ENCODE peak calls at places on chromosomes 3 and 15, in ten cellular contexts. One of them, this sample, is unnamed.

GRCh38 chr15:100291106-100291505 is 50.7 kb downstream of the ADAMTS17 start:
- DNase-seq in activated CD8-positive, alpha-beta memory T cell treated with anti-CD3 and anti-CD28 coated beads for 48 hours: no peak
- DNase-seq in HS-5: no peak
- DNase-seq in kidney tubule cell: peak; percentile 60
- DNase-seq in AG04450: no peak
- DNase-seq in nucleus accumbens: no peak
- DNase-seq in HuH-7.5: no peak
- DNase-seq in lower lobe of right lung: no peak
- DNase-seq in GM10248: no peak
- DNase-seq in esophagus squamous epithelium: no peak
- DNase-seq in this sample: no peak

GRCh38 chr3:133464573-133464972 is 64.7 kb downstream of the BFSP2 start:
- DNase-seq in kidney tubule cell: peak; percentile 58
- DNase-seq in nucleus accumbens: no peak
- DNase-seq in HS-5: no peak
- DNase-seq in lower lobe of right lung: no peak
- DNase-seq in HuH-7.5: no peak
- DNase-seq in AG04450: no peak
- DNase-seq in activated CD8-positive, alpha-beta memory T cell treated with anti-CD3 and anti-CD28 coated beads for 48 hours: no peak
- DNase-seq in esophagus squamous epithelium: no peak
- DNase-seq in GM10248: no peak
- DNase-seq in this sample: no peak

GRCh38 chr3:152213086-152213674 is 55.5 kb upstream of the MBNL1 start:
- DNase-seq in AG04450: no peak
- DNase-seq in lower lobe of right lung: no peak
- DNase-seq in kidney tubule cell: no peak
- DNase-seq in GM10248: no peak
- DNase-seq in HuH-7.5: no peak
- DNase-seq in HS-5: no peak
- DNase-seq in esophagus squamous epithelium: no peak
- DNase-seq in nucleus accumbens: no peak
- DNase-seq in activated CD8-positive, alpha-beta memory T cell treated with anti-CD3 and anti-CD28 coated beads for 48 hours: no peak
- DNase-seq in this sample: no peak

GRCh38 chr15:76190767-76191538 is 120.3 kb downstream of the ETFA start:
- DNase-seq in HuH-7.5: peak; percentile 99
- DNase-seq in GM10248: peak; percentile 92
- DNase-seq in HS-5: no peak
- DNase-seq in nucleus accumbens: peak; percentile 35
- DNase-seq in activated CD8-positive, alpha-beta memory T cell treated with anti-CD3 and anti-CD28 coated beads for 48 hours: peak; percentile 47
- DNase-seq in AG04450: peak; percentile 38
- DNase-seq in esophagus squamous epithelium: no peak
- DNase-seq in kidney tubule cell: peak; percentile 75
- DNase-seq in lower lobe of right lung: peak; percentile 84
- DNase-seq in this sample: peak; percentile 94

GRCh38 chr3:32374788-32375595 is 16.7 kb upstream of the CMTM7 start:
- DNase-seq in HS-5: no peak
- DNase-seq in GM10248: peak; percentile 62
- DNase-seq in esophagus squamous epithelium: no peak
- DNase-seq in AG04450: peak; percentile 44
- DNase-seq in lower lobe of right lung: no peak
- DNase-seq in HuH-7.5: peak; percentile 48
- DNase-seq in nucleus accumbens: peak; percentile 36
- DNase-seq in activated CD8-positive, alpha-beta memory T cell treated with anti-CD3 and anti-CD28 coated beads for 48 hours: no peak
- DNase-seq in kidney tubule cell: peak; percentile 80
- DNase-seq in this sample: no peak

GRCh38 chr15:38042707-38043445 is 108.4 kb downstream of the TMCO5A start:
- DNase-seq in HuH-7.5: no peak
- DNase-seq in lower lobe of right lung: no peak
- DNase-seq in kidney tubule cell: no peak
- DNase-seq in nucleus accumbens: peak; percentile 11
- DNase-seq in AG04450: no peak
- DNase-seq in GM10248: no peak
- DNase-seq in HS-5: no peak
- DNase-seq in activated CD8-positive, alpha-beta memory T cell treated with anti-CD3 and anti-CD28 coated beads for 48 hours: no peak
- DNase-seq in esophagus squamous epithelium: no peak
- DNase-seq in this sample: no peak

GRCh38 chr15:77402740-77403379 is 17.0 kb downstream of the PEAK1 start:
- DNase-seq in HuH-7.5: no peak
- DNase-seq in kidney tubule cell: no peak
- DNase-seq in GM10248: peak; percentile 38
- DNase-seq in activated CD8-positive, alpha-beta memory T cell treated with anti-CD3 and anti-CD28 coated beads for 48 hours: no peak
- DNase-seq in HS-5: no peak
- DNase-seq in AG04450: peak; percentile 64
- DNase-seq in lower lobe of right lung: no peak
- DNase-seq in esophagus squamous epithelium: no peak
- DNase-seq in nucleus accumbens: no peak
- DNase-seq in this sample: no peak

GRCh38 chr3:142602630-142603339 is 6.6 kb downstream of the PLS1 start:
- DNase-seq in HS-5: no peak
- DNase-seq in GM10248: no peak
- DNase-seq in kidney tubule cell: no peak
- DNase-seq in AG04450: no peak
- DNase-seq in HuH-7.5: no peak
- DNase-seq in lower lobe of right lung: no peak
- DNase-seq in nucleus accumbens: no peak
- DNase-seq in esophagus squamous epithelium: no peak
- DNase-seq in activated CD8-positive, alpha-beta memory T cell treated with anti-CD3 and anti-CD28 coated beads for 48 hours: no peak
- DNase-seq in this sample: no peak

GRCh38 chr3:34185301-34185700 is 386.9 kb downstream of the PDCD6IP start:
- DNase-seq in esophagus squamous epithelium: no peak
- DNase-seq in GM10248: no peak
- DNase-seq in AG04450: no peak
- DNase-seq in HuH-7.5: no peak
- DNase-seq in HS-5: no peak
- DNase-seq in activated CD8-positive, alpha-beta memory T cell treated with anti-CD3 and anti-CD28 coated beads for 48 hours: no peak
- DNase-seq in lower lobe of right lung: no peak
- DNase-seq in nucleus accumbens: no peak
- DNase-seq in kidney tubule cell: no peak
- DNase-seq in this sample: no peak

GRCh38 chr3:141230293-141230692 is 1.3 kb upstream of the PXYLP1 start:
- DNase-seq in nucleus accumbens: no peak
- DNase-seq in lower lobe of right lung: no peak
- DNase-seq in kidney tubule cell: no peak
- DNase-seq in GM10248: no peak
- DNase-seq in HS-5: no peak
- DNase-seq in AG04450: no peak
- DNase-seq in HuH-7.5: no peak
- DNase-seq in esophagus squamous epithelium: no peak
- DNase-seq in activated CD8-positive, alpha-beta memory T cell treated with anti-CD3 and anti-CD28 coated beads for 48 hours: no peak
- DNase-seq in this sample: peak; percentile 61

GRCh38 chr15:80770356-80770705 is 8.8 kb upstream of the CEMIP start:
- DNase-seq in lower lobe of right lung: no peak
- DNase-seq in nucleus accumbens: no peak
- DNase-seq in HuH-7.5: no peak
- DNase-seq in esophagus squamous epithelium: no peak
- DNase-seq in GM10248: no peak
- DNase-seq in activated CD8-positive, alpha-beta memory T cell treated with anti-CD3 and anti-CD28 coated beads for 48 hours: no peak
- DNase-seq in HS-5: no peak
- DNase-seq in AG04450: no peak
- DNase-seq in kidney tubule cell: no peak
- DNase-seq in this sample: no peak

GRCh38 chr3:126517986-126518778 is 609 bp upstream of the UROC1 start:
- DNase-seq in activated CD8-positive, alpha-beta memory T cell treated with anti-CD3 and anti-CD28 coated beads for 48 hours: no peak
- DNase-seq in kidney tubule cell: no peak
- DNase-seq in HS-5: no peak
- DNase-seq in esophagus squamous epithelium: no peak
- DNase-seq in HuH-7.5: no peak
- DNase-seq in AG04450: no peak
- DNase-seq in nucleus accumbens: no peak
- DNase-seq in GM10248: no peak
- DNase-seq in lower lobe of right lung: peak; percentile 34
- DNase-seq in this sample: peak; percentile 41

GRCh38 chr3:159711560-159712333 is 276.9 kb upstream of the IL12A start:
- DNase-seq in nucleus accumbens: no peak
- DNase-seq in HS-5: peak; percentile 76
- DNase-seq in esophagus squamous epithelium: no peak
- DNase-seq in kidney tubule cell: peak; percentile 87
- DNase-seq in lower lobe of right lung: no peak
- DNase-seq in HuH-7.5: no peak
- DNase-seq in AG04450: peak; percentile 63
- DNase-seq in activated CD8-positive, alpha-beta memory T cell treated with anti-CD3 and anti-CD28 coated beads for 48 hours: no peak
- DNase-seq in GM10248: no peak
- DNase-seq in this sample: no peak

GRCh38 chr3:83230841-83231240 is 1469.4 kb upstream of the GBE1 start:
- DNase-seq in HuH-7.5: no peak
- DNase-seq in HS-5: no peak
- DNase-seq in GM10248: no peak
- DNase-seq in activated CD8-positive, alpha-beta memory T cell treated with anti-CD3 and anti-CD28 coated beads for 48 hours: no peak
- DNase-seq in kidney tubule cell: no peak
- DNase-seq in esophagus squamous epithelium: no peak
- DNase-seq in AG04450: no peak
- DNase-seq in lower lobe of right lung: no peak
- DNase-seq in nucleus accumbens: no peak
- DNase-seq in this sample: no peak

GRCh38 chr3:189967254-189967865 is 153.3 kb downstream of the P3H2 start:
- DNase-seq in GM10248: peak; percentile 56
- DNase-seq in nucleus accumbens: no peak
- DNase-seq in HS-5: no peak
- DNase-seq in AG04450: peak; percentile 21
- DNase-seq in esophagus squamous epithelium: no peak
- DNase-seq in kidney tubule cell: peak; percentile 65
- DNase-seq in lower lobe of right lung: no peak
- DNase-seq in activated CD8-positive, alpha-beta memory T cell treated with anti-CD3 and anti-CD28 coated beads for 48 hours: no peak
- DNase-seq in HuH-7.5: peak; percentile 13
- DNase-seq in this sample: no peak

GRCh38 chr15:94086360-94086759 is 145.0 kb upstream of the MCTP2 start:
- DNase-seq in kidney tubule cell: no peak
- DNase-seq in AG04450: peak; percentile 32
- DNase-seq in GM10248: no peak
- DNase-seq in activated CD8-positive, alpha-beta memory T cell treated with anti-CD3 and anti-CD28 coated beads for 48 hours: no peak
- DNase-seq in nucleus accumbens: no peak
- DNase-seq in esophagus squamous epithelium: no peak
- DNase-seq in HS-5: peak; percentile 3
- DNase-seq in lower lobe of right lung: no peak
- DNase-seq in HuH-7.5: no peak
- DNase-seq in this sample: no peak

GRCh38 chr3:189517981-189518380 is 113.2 kb upstream of the TP63 start:
- DNase-seq in kidney tubule cell: no peak
- DNase-seq in activated CD8-positive, alpha-beta memory T cell treated with anti-CD3 and anti-CD28 coated beads for 48 hours: no peak
- DNase-seq in nucleus accumbens: no peak
- DNase-seq in lower lobe of right lung: no peak
- DNase-seq in HuH-7.5: no peak
- DNase-seq in HS-5: no peak
- DNase-seq in AG04450: no peak
- DNase-seq in esophagus squamous epithelium: no peak
- DNase-seq in GM10248: no peak
- DNase-seq in this sample: no peak

GRCh38 chr3:150721285-150722130 is 17.8 kb upstream of the ERICH6 start:
- DNase-seq in esophagus squamous epithelium: no peak
- DNase-seq in AG04450: peak; percentile 36
- DNase-seq in HS-5: no peak
- DNase-seq in kidney tubule cell: peak; percentile 69
- DNase-seq in GM10248: peak; percentile 73
- DNase-seq in nucleus accumbens: no peak
- DNase-seq in lower lobe of right lung: no peak
- DNase-seq in activated CD8-positive, alpha-beta memory T cell treated with anti-CD3 and anti-CD28 coated beads for 48 hours: no peak
- DNase-seq in HuH-7.5: peak; percentile 48
- DNase-seq in this sample: no peak

GRCh38 chr3:169278667-169279066 is 384.8 kb downstream of the MECOM start:
- DNase-seq in AG04450: no peak
- DNase-seq in activated CD8-positive, alpha-beta memory T cell treated with anti-CD3 and anti-CD28 coated beads for 48 hours: no peak
- DNase-seq in GM10248: no peak
- DNase-seq in kidney tubule cell: peak; percentile 82
- DNase-seq in nucleus accumbens: no peak
- DNase-seq in esophagus squamous epithelium: no peak
- DNase-seq in HS-5: no peak
- DNase-seq in HuH-7.5: no peak
- DNase-seq in lower lobe of right lung: no peak
- DNase-seq in this sample: no peak

GRCh38 chr3:189508784-189509489 is 122.3 kb upstream of the TP63 start:
- DNase-seq in AG04450: no peak
- DNase-seq in GM10248: no peak
- DNase-seq in HuH-7.5: no peak
- DNase-seq in kidney tubule cell: no peak
- DNase-seq in esophagus squamous epithelium: no peak
- DNase-seq in activated CD8-positive, alpha-beta memory T cell treated with anti-CD3 and anti-CD28 coated beads for 48 hours: no peak
- DNase-seq in nucleus accumbens: no peak
- DNase-seq in HS-5: no peak
- DNase-seq in lower lobe of right lung: no peak
- DNase-seq in this sample: no peak

GRCh38 chr3:43388909-43389308 is 102.6 kb downstream of the SNRK start:
- DNase-seq in HuH-7.5: no peak
- DNase-seq in GM10248: no peak
- DNase-seq in activated CD8-positive, alpha-beta memory T cell treated with anti-CD3 and anti-CD28 coated beads for 48 hours: no peak
- DNase-seq in lower lobe of right lung: no peak
- DNase-seq in AG04450: no peak
- DNase-seq in HS-5: no peak
- DNase-seq in kidney tubule cell: no peak
- DNase-seq in nucleus accumbens: no peak
- DNase-seq in esophagus squamous epithelium: no peak
- DNase-seq in this sample: no peak

GRCh38 chr3:195107593-195107992 is 163.4 kb downstream of the XXYLT1 start:
- DNase-seq in GM10248: no peak
- DNase-seq in esophagus squamous epithelium: no peak
- DNase-seq in HuH-7.5: no peak
- DNase-seq in nucleus accumbens: no peak
- DNase-seq in kidney tubule cell: no peak
- DNase-seq in lower lobe of right lung: no peak
- DNase-seq in activated CD8-positive, alpha-beta memory T cell treated with anti-CD3 and anti-CD28 coated beads for 48 hours: no peak
- DNase-seq in AG04450: no peak
- DNase-seq in HS-5: no peak
- DNase-seq in this sample: peak; percentile 36

GRCh38 chr3:184669578-184669977 is 42.3 kb downstream of the MAGEF1 start:
- DNase-seq in HS-5: no peak
- DNase-seq in HuH-7.5: no peak
- DNase-seq in GM10248: no peak
- DNase-seq in kidney tubule cell: no peak
- DNase-seq in lower lobe of right lung: no peak
- DNase-seq in nucleus accumbens: no peak
- DNase-seq in esophagus squamous epithelium: no peak
- DNase-seq in AG04450: no peak
- DNase-seq in activated CD8-positive, alpha-beta memory T cell treated with anti-CD3 and anti-CD28 coated beads for 48 hours: no peak
- DNase-seq in this sample: no peak

GRCh38 chr3:180466401-180467005 is 135.5 kb upstream of the TTC14 start:
- DNase-seq in HS-5: no peak
- DNase-seq in esophagus squamous epithelium: no peak
- DNase-seq in GM10248: no peak
- DNase-seq in kidney tubule cell: peak; percentile 20
- DNase-seq in AG04450: no peak
- DNase-seq in HuH-7.5: no peak
- DNase-seq in activated CD8-positive, alpha-beta memory T cell treated with anti-CD3 and anti-CD28 coated beads for 48 hours: no peak
- DNase-seq in nucleus accumbens: no peak
- DNase-seq in lower lobe of right lung: no peak
- DNase-seq in this sample: no peak

GRCh38 chr3:94069242-94069813 is 6.5 kb downstream of the NSUN3 start:
- DNase-seq in nucleus accumbens: no peak
- DNase-seq in HuH-7.5: no peak
- DNase-seq in GM10248: no peak
- DNase-seq in lower lobe of right lung: no peak
- DNase-seq in HS-5: no peak
- DNase-seq in kidney tubule cell: peak; percentile 23
- DNase-seq in AG04450: no peak
- DNase-seq in activated CD8-positive, alpha-beta memory T cell treated with anti-CD3 and anti-CD28 coated beads for 48 hours: no peak
- DNase-seq in esophagus squamous epithelium: no peak
- DNase-seq in this sample: no peak

GRCh38 chr15:33360876-33361275 is 50.1 kb downstream of the RYR3 start:
- DNase-seq in HS-5: no peak
- DNase-seq in activated CD8-positive, alpha-beta memory T cell treated with anti-CD3 and anti-CD28 coated beads for 48 hours: no peak
- DNase-seq in GM10248: no peak
- DNase-seq in AG04450: no peak
- DNase-seq in lower lobe of right lung: no peak
- DNase-seq in nucleus accumbens: no peak
- DNase-seq in HuH-7.5: no peak
- DNase-seq in esophagus squamous epithelium: no peak
- DNase-seq in kidney tubule cell: no peak
- DNase-seq in this sample: no peak

GRCh38 chr15:83278191-83278590 is 6.3 kb downstream of the BNC1 start:
- DNase-seq in kidney tubule cell: peak; percentile 90
- DNase-seq in AG04450: no peak
- DNase-seq in nucleus accumbens: no peak
- DNase-seq in GM10248: no peak
- DNase-seq in HS-5: no peak
- DNase-seq in HuH-7.5: no peak
- DNase-seq in activated CD8-positive, alpha-beta memory T cell treated with anti-CD3 and anti-CD28 coated beads for 48 hours: no peak
- DNase-seq in esophagus squamous epithelium: no peak
- DNase-seq in lower lobe of right lung: no peak
- DNase-seq in this sample: no peak

GRCh38 chr15:80240261-80240660 is 11.8 kb downstream of the CTXND1 start:
- DNase-seq in activated CD8-positive, alpha-beta memory T cell treated with anti-CD3 and anti-CD28 coated beads for 48 hours: no peak
- DNase-seq in HS-5: no peak
- DNase-seq in esophagus squamous epithelium: no peak
- DNase-seq in AG04450: no peak
- DNase-seq in HuH-7.5: no peak
- DNase-seq in nucleus accumbens: no peak
- DNase-seq in GM10248: no peak
- DNase-seq in lower lobe of right lung: no peak
- DNase-seq in kidney tubule cell: no peak
- DNase-seq in this sample: no peak

This sample was measured in aorta.